ENCODE peak calls at places on chromosomes 1 and 21, in seven cellular contexts. One of them, this sample, is unnamed.
A peak's percentile ranks its signal among the peaks of the same experiment; 100 is the strongest.

GRCh38 chr21:33266784-33267135 is 593 bp downstream of the IL10RB start:
- DNase-seq in cardiac muscle cell: no peak
- DNase-seq in spleen: peak; percentile 88
- DNase-seq in neural progenitor cell: no peak
- DNase-seq in lung: no peak
- DNase-seq in colonic mucosa: peak; percentile 35
- DNase-seq in lower lobe of right lung: no peak
- DNase-seq in this sample: no peak

GRCh38 chr1:160662888-160663287 is 16.0 kb upstream of the SLAMF1 start:
- DNase-seq in cardiac muscle cell: no peak
- DNase-seq in spleen: no peak
- DNase-seq in neural progenitor cell: no peak
- DNase-seq in lung: no peak
- DNase-seq in colonic mucosa: no peak
- DNase-seq in lower lobe of right lung: no peak
- DNase-seq in this sample: no peak

GRCh38 chr1:56068908-56069307 is 510.5 kb downstream of the PLPP3 start:
- DNase-seq in cardiac muscle cell: no peak
- DNase-seq in spleen: no peak
- DNase-seq in neural progenitor cell: no peak
- DNase-seq in lung: no peak
- DNase-seq in colonic mucosa: no peak
- DNase-seq in lower lobe of right lung: no peak
- DNase-seq in this sample: no peak

GRCh38 chr1:160549665-160550006 is 26.6 kb upstream of the SLAMF6 start:
- DNase-seq in cardiac muscle cell: no peak
- DNase-seq in spleen: no peak
- DNase-seq in neural progenitor cell: no peak
- DNase-seq in lung: no peak
- DNase-seq in colonic mucosa: no peak
- DNase-seq in lower lobe of right lung: no peak
- DNase-seq in this sample: no peak

GRCh38 chr1:93738075-93738622 is 56.5 kb upstream of the BCAR3 start:
- DNase-seq in cardiac muscle cell: no peak
- DNase-seq in spleen: no peak
- DNase-seq in neural progenitor cell: no peak
- DNase-seq in lung: no peak
- DNase-seq in colonic mucosa: no peak
- DNase-seq in lower lobe of right lung: no peak
- DNase-seq in this sample: no peak

GRCh38 chr1:152167835-152168534 is 9.0 kb upstream of the RPTN start:
- DNase-seq in cardiac muscle cell: no peak
- DNase-seq in spleen: no peak
- DNase-seq in neural progenitor cell: no peak
- DNase-seq in lung: no peak
- DNase-seq in colonic mucosa: no peak
- DNase-seq in lower lobe of right lung: no peak
- DNase-seq in this sample: no peak

GRCh38 chr1:24743404-24744211 is 1.6 kb upstream of the CLIC4 start:
- DNase-seq in cardiac muscle cell: no peak
- DNase-seq in spleen: no peak
- DNase-seq in neural progenitor cell: peak; percentile 20
- DNase-seq in lung: no peak
- DNase-seq in colonic mucosa: no peak
- DNase-seq in lower lobe of right lung: no peak
- DNase-seq in this sample: peak; percentile 61

GRCh38 chr1:169363046-169363756 is 4.4 kb downstream of the NME7 start:
- DNase-seq in cardiac muscle cell: no peak
- DNase-seq in spleen: no peak
- DNase-seq in neural progenitor cell: no peak
- DNase-seq in lung: no peak
- DNase-seq in colonic mucosa: no peak
- DNase-seq in lower lobe of right lung: no peak
- DNase-seq in this sample: peak; percentile 24

GRCh38 chr1:236421850-236422516 is 27.9 kb downstream of the EDARADD start:
- DNase-seq in cardiac muscle cell: no peak
- DNase-seq in spleen: no peak
- DNase-seq in neural progenitor cell: no peak
- DNase-seq in lung: no peak
- DNase-seq in colonic mucosa: no peak
- DNase-seq in lower lobe of right lung: no peak
- DNase-seq in this sample: no peak

GRCh38 chr1:168387781-168388760 is 107.4 kb downstream of the TBX19 start:
- DNase-seq in cardiac muscle cell: no peak
- DNase-seq in spleen: no peak
- DNase-seq in neural progenitor cell: no peak
- DNase-seq in lung: no peak
- DNase-seq in colonic mucosa: no peak
- DNase-seq in lower lobe of right lung: no peak
- DNase-seq in this sample: no peak

GRCh38 chr1:192588546-192588945 is 13.0 kb downstream of the RGS1 start:
- DNase-seq in cardiac muscle cell: no peak
- DNase-seq in spleen: no peak
- DNase-seq in neural progenitor cell: no peak
- DNase-seq in lung: no peak
- DNase-seq in colonic mucosa: no peak
- DNase-seq in lower lobe of right lung: no peak
- DNase-seq in this sample: no peak

GRCh38 chr1:52056110-52056936 is at the start of gene BTF3L4:
- DNase-seq in cardiac muscle cell: peak; percentile 97
- DNase-seq in spleen: peak; percentile 99
- DNase-seq in neural progenitor cell: peak; percentile 98
- DNase-seq in lung: peak; percentile 95
- DNase-seq in colonic mucosa: peak; percentile 96
- DNase-seq in lower lobe of right lung: peak; percentile 98
- DNase-seq in this sample: peak; percentile 88

GRCh38 chr1:98556521-98557158 is 104.9 kb upstream of the SNX7 start:
- DNase-seq in cardiac muscle cell: peak; percentile 31
- DNase-seq in spleen: no peak
- DNase-seq in neural progenitor cell: peak; percentile 31
- DNase-seq in lung: no peak
- DNase-seq in colonic mucosa: no peak
- DNase-seq in lower lobe of right lung: no peak
- DNase-seq in this sample: no peak

GRCh38 chr1:193538004-193538355 is 351.6 kb upstream of the B3GALT2 start:
- DNase-seq in cardiac muscle cell: no peak
- DNase-seq in spleen: no peak
- DNase-seq in neural progenitor cell: no peak
- DNase-seq in lung: no peak
- DNase-seq in colonic mucosa: no peak
- DNase-seq in lower lobe of right lung: no peak
- DNase-seq in this sample: no peak

GRCh38 chr1:30933874-30934252 is 25.3 kb upstream of the SDC3 start:
- DNase-seq in cardiac muscle cell: peak; percentile 27
- DNase-seq in spleen: no peak
- DNase-seq in neural progenitor cell: no peak
- DNase-seq in lung: no peak
- DNase-seq in colonic mucosa: no peak
- DNase-seq in lower lobe of right lung: no peak
- DNase-seq in this sample: no peak

GRCh38 chr1:90729484-90730246 is 12.6 kb upstream of the BARHL2 start:
- DNase-seq in cardiac muscle cell: peak; percentile 67
- DNase-seq in spleen: no peak
- DNase-seq in neural progenitor cell: peak; percentile 94
- DNase-seq in lung: no peak
- DNase-seq in colonic mucosa: no peak
- DNase-seq in lower lobe of right lung: no peak
- DNase-seq in this sample: no peak

GRCh38 chr1:10573446-10573845 is 98.7 kb downstream of the PEX14 start:
- DNase-seq in cardiac muscle cell: no peak
- DNase-seq in spleen: no peak
- DNase-seq in neural progenitor cell: no peak
- DNase-seq in lung: no peak
- DNase-seq in colonic mucosa: no peak
- DNase-seq in lower lobe of right lung: no peak
- DNase-seq in this sample: no peak

GRCh38 chr1:183248989-183249691 is 63.1 kb downstream of the LAMC2 start:
- DNase-seq in cardiac muscle cell: no peak
- DNase-seq in spleen: no peak
- DNase-seq in neural progenitor cell: no peak
- DNase-seq in lung: no peak
- DNase-seq in colonic mucosa: no peak
- DNase-seq in lower lobe of right lung: no peak
- DNase-seq in this sample: no peak

GRCh38 chr21:42069327-42069726 is 1.8 kb upstream of the UMODL1 start:
- DNase-seq in cardiac muscle cell: no peak
- DNase-seq in spleen: no peak
- DNase-seq in neural progenitor cell: no peak
- DNase-seq in lung: no peak
- DNase-seq in colonic mucosa: no peak
- DNase-seq in lower lobe of right lung: no peak
- DNase-seq in this sample: no peak

GRCh38 chr1:64691631-64692030 is 53.2 kb upstream of the RAVER2 start:
- DNase-seq in cardiac muscle cell: no peak
- DNase-seq in spleen: no peak
- DNase-seq in neural progenitor cell: no peak
- DNase-seq in lung: no peak
- DNase-seq in colonic mucosa: no peak
- DNase-seq in lower lobe of right lung: no peak
- DNase-seq in this sample: no peak

GRCh38 chr1:154186177-154186576 is 5.7 kb downstream of the TPM3 start:
- DNase-seq in cardiac muscle cell: peak; percentile 52
- DNase-seq in spleen: no peak
- DNase-seq in neural progenitor cell: peak; percentile 67
- DNase-seq in lung: peak; percentile 65
- DNase-seq in colonic mucosa: peak; percentile 77
- DNase-seq in lower lobe of right lung: peak; percentile 73
- DNase-seq in this sample: no peak

GRCh38 chr1:173043253-173043652 is 7.5 kb downstream of the TNFSF18 start:
- DNase-seq in cardiac muscle cell: no peak
- DNase-seq in spleen: no peak
- DNase-seq in neural progenitor cell: no peak
- DNase-seq in lung: no peak
- DNase-seq in colonic mucosa: no peak
- DNase-seq in lower lobe of right lung: no peak
- DNase-seq in this sample: no peak

GRCh38 chr1:204241050-204241449 is 27.3 kb upstream of the GOLT1A start:
- DNase-seq in cardiac muscle cell: no peak
- DNase-seq in spleen: no peak
- DNase-seq in neural progenitor cell: no peak
- DNase-seq in lung: no peak
- DNase-seq in colonic mucosa: no peak
- DNase-seq in lower lobe of right lung: no peak
- DNase-seq in this sample: no peak

DNA sequence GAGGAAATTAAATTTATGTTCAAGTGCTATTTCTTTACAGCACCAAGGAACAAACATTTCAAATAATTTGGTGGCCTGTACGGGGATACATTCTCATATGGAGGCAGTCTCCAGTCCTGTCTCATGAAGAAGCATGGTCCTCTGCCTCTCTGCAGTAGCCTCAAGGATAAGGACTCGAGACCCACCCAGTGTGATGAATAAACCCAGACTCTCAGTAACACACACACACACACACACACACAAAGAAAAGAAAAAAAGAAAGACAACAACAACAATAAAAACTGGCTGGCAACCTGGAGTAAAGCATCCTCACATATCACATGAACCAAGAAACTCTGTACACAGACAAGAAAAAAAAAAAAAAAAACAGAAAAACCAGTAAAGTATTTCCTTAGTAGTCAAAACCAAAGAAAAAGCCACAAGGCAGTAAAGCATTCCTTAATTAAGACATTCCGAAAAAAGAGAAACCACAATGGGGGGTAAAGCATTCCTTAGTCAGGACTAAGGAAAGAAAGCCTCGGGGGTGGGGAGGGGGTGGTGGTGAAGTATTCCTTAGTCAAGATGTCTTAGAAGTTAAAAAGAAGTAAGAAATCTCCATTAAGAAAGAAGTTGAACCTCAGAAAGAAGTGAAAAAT is 28.4 kb upstream of the FMO1 start:
- DNase-seq in cardiac muscle cell: no peak
- DNase-seq in spleen: no peak
- DNase-seq in neural progenitor cell: peak; percentile 94
- DNase-seq in lung: no peak
- DNase-seq in colonic mucosa: no peak
- DNase-seq in lower lobe of right lung: no peak
- DNase-seq in this sample: no peak
- H3K4me3 ChIP-seq in cardiac muscle cell: peak overlapping the region; percentile 12
- H3K4me3 ChIP-seq in spleen: no peak overlapping the region
- H3K4me3 ChIP-seq in neural progenitor cell: peak overlapping the region; percentile 43
- H3K4me3 ChIP-seq in lung: no peak overlapping the region
- H3K4me3 ChIP-seq in colonic mucosa: no peak overlapping the region
- H3K4me3 ChIP-seq in lower lobe of right lung: no peak overlapping the region
- H3K4me3 ChIP-seq in this sample: no peak overlapping the region

GRCh38 chr21:14064296-14064645 is 146.5 kb downstream of the LIPI start:
- DNase-seq in cardiac muscle cell: no peak
- DNase-seq in spleen: no peak
- DNase-seq in neural progenitor cell: no peak
- DNase-seq in lung: no peak
- DNase-seq in colonic mucosa: no peak
- DNase-seq in lower lobe of right lung: no peak
- DNase-seq in this sample: no peak
- TF ChIP-seq CTCF in cardiac muscle cell: no peak
- TF ChIP-seq CTCF in spleen: no peak
- TF ChIP-seq CTCF in neural progenitor cell: no peak
- TF ChIP-seq CTCF in lung: no peak
- TF ChIP-seq CTCF in colonic mucosa: no peak
- TF ChIP-seq CTCF in lower lobe of right lung: no peak
- TF ChIP-seq CTCF in this sample: no peak

GRCh38 chr1:7980984-7981383 is 19.5 kb downstream of the PARK7 start:
- DNase-seq in cardiac muscle cell: no peak
- DNase-seq in spleen: no peak
- DNase-seq in neural progenitor cell: no peak
- DNase-seq in lung: no peak
- DNase-seq in colonic mucosa: no peak
- DNase-seq in lower lobe of right lung: no peak
- DNase-seq in this sample: no peak
- H3K36me3 ChIP-seq in cardiac muscle cell: peaks cover 33% of the 10 kb centered on the region
- H3K36me3 ChIP-seq in spleen: no peaks in the 10 kb centered on the region
- H3K36me3 ChIP-seq in neural progenitor cell: peaks cover 4% of the 10 kb centered on the region
- H3K36me3 ChIP-seq in lung: peaks cover 53% of the 10 kb centered on the region
- H3K36me3 ChIP-seq in colonic mucosa: peaks cover 6% of the 10 kb centered on the region
- H3K36me3 ChIP-seq in lower lobe of right lung: peaks cover 90% of the 10 kb centered on the region
- H3K36me3 ChIP-seq in this sample: peaks cover 35% of the 10 kb centered on the region

DNA sequence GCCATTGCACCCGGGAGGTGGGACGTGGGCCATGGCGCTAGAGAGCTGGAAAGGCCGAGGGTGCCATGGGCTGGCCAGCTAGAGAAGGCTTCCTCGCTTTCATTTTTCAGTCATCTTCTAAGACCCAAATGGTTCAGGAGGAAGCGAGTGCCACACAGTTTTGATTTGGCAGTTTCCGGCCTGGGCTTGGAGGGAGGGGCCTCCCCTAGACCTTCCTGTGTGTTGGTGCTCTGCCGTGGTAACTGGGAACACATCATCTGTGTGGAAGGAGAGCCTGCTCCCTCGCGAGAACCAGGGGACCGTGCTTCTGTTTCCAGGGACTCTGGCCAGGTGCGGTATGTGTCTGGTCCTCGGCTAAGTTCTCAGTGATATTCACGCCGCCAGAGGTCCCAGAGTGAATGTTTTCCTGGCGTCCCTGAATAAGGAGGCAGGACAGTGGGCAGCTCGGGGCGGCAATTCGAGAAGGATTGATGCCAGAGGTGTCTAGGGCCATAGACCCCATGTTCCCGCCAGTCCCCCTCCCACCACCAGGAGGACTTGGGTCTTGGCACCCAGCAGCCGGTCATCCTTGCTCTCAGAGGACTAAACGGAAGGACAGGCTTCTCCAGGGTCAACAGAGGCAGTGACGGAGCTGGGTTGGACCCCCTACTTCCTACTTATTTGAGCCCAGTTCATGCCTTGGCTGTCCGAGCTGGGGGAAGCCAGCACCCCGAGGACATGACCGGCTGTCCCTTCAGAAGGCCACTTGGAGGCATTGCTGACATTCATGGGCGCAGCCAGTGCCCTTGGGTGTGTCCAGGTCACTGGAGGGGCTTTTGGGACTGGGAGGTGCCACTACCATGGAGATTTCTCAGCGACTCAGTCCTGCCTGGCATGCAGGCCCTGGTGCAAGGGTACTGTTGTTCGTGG is 2.7 kb upstream of the NPHP4 start:
- DNase-seq in cardiac muscle cell: no peak
- DNase-seq in spleen: peak; percentile 90
- DNase-seq in neural progenitor cell: no peak
- DNase-seq in lung: no peak
- DNase-seq in colonic mucosa: peak; percentile 27
- DNase-seq in lower lobe of right lung: peak; percentile 45
- DNase-seq in this sample: peak; percentile 49
- H3K4me3 ChIP-seq in cardiac muscle cell: no peak overlapping the region
- H3K4me3 ChIP-seq in spleen: peak overlapping the region; percentile 15
- H3K4me3 ChIP-seq in neural progenitor cell: no peak overlapping the region
- H3K4me3 ChIP-seq in lung: no peak overlapping the region
- H3K4me3 ChIP-seq in colonic mucosa: peak overlapping the region; percentile 7
- H3K4me3 ChIP-seq in lower lobe of right lung: peak overlapping the region; percentile 13
- H3K4me3 ChIP-seq in this sample: peak overlapping the region; percentile 87